ENCODE peak calls at places on chromosomes 13 and 19, in four cellular contexts. One of them, this sample, is unnamed.

GRCh38 chr19:19214892-19215291 is 3.1 kb downstream of the NCAN start:
- DNase-seq in ascending aorta: no peak
- DNase-seq in progenitor cell of endocrine pancreas: peak; percentile 86
- DNase-seq in omental fat pad: no peak
- DNase-seq in this sample: peak; percentile 85

GRCh38 chr13:24746618-24747247 is 17.2 kb upstream of the RNF17 start:
- DNase-seq in omental fat pad: no peak
- DNase-seq in ascending aorta: no peak
- DNase-seq in progenitor cell of endocrine pancreas: peak; percentile 53
- DNase-seq in this sample: peak; percentile 75

GRCh38 chr19:11480927-11481776 is at the start of gene ELAVL3:
- DNase-seq in progenitor cell of endocrine pancreas: no peak
- DNase-seq in ascending aorta: no peak
- DNase-seq in omental fat pad: no peak
- DNase-seq in this sample: peak; percentile 76

GRCh38 chr13:101417043-101417406 is 717 bp upstream of the NALCN start:
- DNase-seq in progenitor cell of endocrine pancreas: no peak
- DNase-seq in ascending aorta: no peak
- DNase-seq in omental fat pad: no peak
- DNase-seq in this sample: no peak

GRCh38 chr13:59360108-59360507 is 803.6 kb downstream of the DIAPH3 start:
- DNase-seq in omental fat pad: no peak
- DNase-seq in progenitor cell of endocrine pancreas: no peak
- DNase-seq in ascending aorta: no peak
- DNase-seq in this sample: peak; percentile 13

GRCh38 chr13:108269601-108270328 is at the start of gene TNFSF13B:
- DNase-seq in ascending aorta: no peak
- DNase-seq in omental fat pad: no peak
- DNase-seq in progenitor cell of endocrine pancreas: peak; percentile 13
- DNase-seq in this sample: peak; percentile 71

GRCh38 chr19:7007859-7008258 is 13.4 kb downstream of the MBD3L2B start:
- DNase-seq in progenitor cell of endocrine pancreas: no peak
- DNase-seq in omental fat pad: no peak
- DNase-seq in ascending aorta: no peak
- DNase-seq in this sample: no peak

GRCh38 chr13:51453959-51454703 is 1.3 kb upstream of the INTS6 start:
- DNase-seq in omental fat pad: no peak
- DNase-seq in progenitor cell of endocrine pancreas: no peak
- DNase-seq in ascending aorta: no peak
- DNase-seq in this sample: peak; percentile 53

GRCh38 chr13:47337781-47338507 is 441.1 kb upstream of the HTR2A start:
- DNase-seq in omental fat pad: no peak
- DNase-seq in ascending aorta: no peak
- DNase-seq in progenitor cell of endocrine pancreas: no peak
- DNase-seq in this sample: peak; percentile 28

GRCh38 chr13:40251343-40252032 is 415.0 kb downstream of the FOXO1 start:
- DNase-seq in ascending aorta: no peak
- DNase-seq in progenitor cell of endocrine pancreas: no peak
- DNase-seq in omental fat pad: no peak
- DNase-seq in this sample: no peak

GRCh38 chr19:3356805-3357204 is 9.6 kb upstream of the NFIC start:
- DNase-seq in progenitor cell of endocrine pancreas: no peak
- DNase-seq in omental fat pad: no peak
- DNase-seq in ascending aorta: no peak
- DNase-seq in this sample: no peak

GRCh38 chr13:110651726-110652230 is 36.4 kb downstream of the NAXD start:
- DNase-seq in progenitor cell of endocrine pancreas: no peak
- DNase-seq in omental fat pad: no peak
- DNase-seq in ascending aorta: no peak
- DNase-seq in this sample: no peak

GRCh38 chr13:88303605-88304004 is 632.4 kb downstream of the SLITRK5 start:
- DNase-seq in ascending aorta: no peak
- DNase-seq in omental fat pad: no peak
- DNase-seq in progenitor cell of endocrine pancreas: no peak
- DNase-seq in this sample: no peak

GRCh38 chr19:8458380-8458779 is 13.6 kb downstream of the HNRNPM start:
- DNase-seq in progenitor cell of endocrine pancreas: no peak
- DNase-seq in omental fat pad: no peak
- DNase-seq in ascending aorta: no peak
- DNase-seq in this sample: no peak

GRCh38 chr13:83620535-83621220 is 261.6 kb downstream of the SLITRK1 start:
- DNase-seq in progenitor cell of endocrine pancreas: no peak
- DNase-seq in omental fat pad: no peak
- DNase-seq in ascending aorta: no peak
- DNase-seq in this sample: no peak

GRCh38 chr19:2806736-2807378 is 12.8 kb upstream of the ZNF554 start:
- DNase-seq in progenitor cell of endocrine pancreas: no peak
- DNase-seq in ascending aorta: no peak
- DNase-seq in omental fat pad: no peak
- DNase-seq in this sample: no peak

GRCh38 chr19:46787331-46788100 is 878 bp downstream of the SLC1A5 start:
- DNase-seq in omental fat pad: no peak
- DNase-seq in ascending aorta: no peak
- DNase-seq in progenitor cell of endocrine pancreas: peak; percentile 27
- DNase-seq in this sample: peak; percentile 65

GRCh38 chr19:53088091-53088490 is 15.1 kb downstream of the ZNF160 start:
- DNase-seq in omental fat pad: no peak
- DNase-seq in progenitor cell of endocrine pancreas: no peak
- DNase-seq in ascending aorta: no peak
- DNase-seq in this sample: no peak

GRCh38 chr19:29872224-29872731 is 60.5 kb downstream of the CCNE1 start:
- DNase-seq in omental fat pad: no peak
- DNase-seq in ascending aorta: no peak
- DNase-seq in progenitor cell of endocrine pancreas: no peak
- DNase-seq in this sample: peak; percentile 65

DNA sequence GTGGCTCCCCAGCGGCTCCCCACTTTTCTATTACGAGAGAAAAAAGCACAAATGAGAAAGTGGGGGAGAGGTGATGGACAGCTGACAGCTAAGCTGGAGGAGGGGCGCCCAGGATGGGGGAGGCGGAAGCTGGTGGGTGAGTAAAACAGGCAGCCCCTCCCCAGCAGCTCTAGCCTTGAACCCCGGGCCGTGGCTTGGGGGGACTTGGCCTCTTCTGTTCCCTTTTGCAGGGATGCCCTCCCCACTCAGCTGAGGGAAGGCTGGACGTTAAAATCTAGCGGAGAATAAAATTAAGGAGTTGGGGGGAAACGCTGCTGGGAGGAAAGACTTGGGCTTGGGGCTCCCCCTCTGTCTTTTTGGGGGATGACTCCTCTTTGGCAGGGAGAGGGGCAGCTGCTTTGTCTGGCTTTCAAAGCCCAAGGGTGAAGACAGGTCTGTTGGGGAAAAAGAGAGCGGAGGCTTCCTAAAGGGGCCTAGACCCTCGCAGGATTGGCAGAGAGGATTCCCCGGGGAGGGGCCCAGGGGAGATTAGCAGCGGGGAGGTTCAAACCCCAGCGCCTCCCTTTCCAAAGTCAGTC is 1.4 kb upstream of the SAMD1 start:
- DNase-seq in omental fat pad: no peak
- DNase-seq in ascending aorta: no peak
- DNase-seq in progenitor cell of endocrine pancreas: no peak
- DNase-seq in this sample: peak; percentile 65
- TF ChIP-seq CTCF in omental fat pad: no peak
- TF ChIP-seq CTCF in ascending aorta: no peak
- TF ChIP-seq CTCF in progenitor cell of endocrine pancreas: no peak
- TF ChIP-seq CTCF in this sample: peak; percentile 32

DNA sequence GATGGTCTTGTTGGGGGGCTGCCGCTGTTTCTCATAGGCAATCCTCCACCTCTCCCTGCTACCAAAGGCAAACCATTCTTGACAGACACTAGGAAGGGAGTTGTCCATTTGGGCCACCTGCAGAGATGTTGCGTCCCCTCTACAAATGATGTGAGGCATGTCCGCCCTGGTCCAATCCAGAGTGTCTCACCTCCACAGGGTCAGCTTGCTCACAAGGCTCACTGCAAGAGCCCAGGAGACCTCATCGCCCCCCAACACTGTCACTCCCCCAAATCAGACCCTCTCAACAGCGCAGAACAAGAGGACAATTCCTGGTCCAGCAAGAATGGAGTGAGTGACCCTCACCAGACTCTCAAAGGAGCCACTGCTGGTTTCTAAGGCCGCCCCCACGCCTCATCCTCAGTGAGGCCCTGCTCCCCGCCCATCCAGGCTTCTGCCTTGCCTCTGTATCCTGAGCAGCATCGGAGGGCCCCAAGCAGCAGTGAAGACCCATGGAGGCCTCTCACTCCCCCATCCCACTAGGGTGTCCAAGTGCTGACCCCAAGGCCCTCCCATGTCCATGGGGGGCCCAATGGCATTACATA is 6.5 kb downstream of the HNRNPL start:
- DNase-seq in omental fat pad: no peak
- DNase-seq in ascending aorta: no peak
- DNase-seq in progenitor cell of endocrine pancreas: no peak
- DNase-seq in this sample: no peak
- TF ChIP-seq CTCF in omental fat pad: no peak
- TF ChIP-seq CTCF in ascending aorta: no peak
- TF ChIP-seq CTCF in progenitor cell of endocrine pancreas: no peak
- TF ChIP-seq CTCF in this sample: no peak

DNA sequence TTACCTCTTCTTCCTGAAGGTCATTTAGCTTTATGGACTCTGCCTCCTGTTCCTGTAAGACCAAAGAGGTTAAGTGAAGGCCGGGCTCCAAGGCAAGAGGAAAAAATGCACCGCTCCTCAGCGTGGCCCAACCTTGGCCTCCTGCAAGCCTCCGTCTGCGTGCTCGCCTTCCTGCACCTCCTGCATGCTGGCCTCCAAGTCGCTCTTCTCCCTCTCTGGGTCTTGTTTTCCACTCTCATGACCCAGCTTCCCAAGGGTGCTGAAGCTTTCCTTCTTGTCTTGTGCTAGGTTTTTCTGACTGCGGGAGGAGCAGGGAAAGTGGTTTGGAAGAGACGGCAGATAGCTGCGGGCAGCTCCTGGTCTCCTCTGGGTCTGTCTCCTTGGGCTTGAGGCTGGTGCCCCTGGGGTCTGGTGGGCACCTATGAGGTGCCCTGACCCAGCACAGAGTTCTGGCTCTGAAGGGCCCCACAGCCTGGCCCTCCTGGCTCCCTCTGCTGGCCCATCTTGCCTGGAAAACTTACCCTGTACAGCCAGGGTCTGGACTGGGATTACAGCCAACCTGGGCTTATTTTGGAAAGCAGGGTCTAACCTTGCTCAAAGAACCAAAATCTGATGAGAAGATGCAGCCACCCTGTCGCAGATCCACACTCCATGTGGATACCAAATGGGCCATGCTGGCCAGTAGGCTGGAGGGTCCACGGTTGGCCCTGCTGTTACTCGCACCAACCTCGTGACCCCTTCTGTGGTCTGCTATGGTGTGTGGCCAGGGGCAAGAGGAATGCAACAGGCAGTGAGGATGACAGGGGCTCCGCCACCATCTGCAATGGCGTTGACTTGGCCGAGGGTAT is 5.2 kb downstream of the C13orf46 start:
- DNase-seq in ascending aorta: no peak
- DNase-seq in omental fat pad: no peak
- DNase-seq in progenitor cell of endocrine pancreas: no peak
- DNase-seq in this sample: no peak
- TF ChIP-seq CTCF in ascending aorta: no peak
- TF ChIP-seq CTCF in omental fat pad: no peak
- TF ChIP-seq CTCF in progenitor cell of endocrine pancreas: no peak
- TF ChIP-seq CTCF in this sample: peak; percentile 41

DNA sequence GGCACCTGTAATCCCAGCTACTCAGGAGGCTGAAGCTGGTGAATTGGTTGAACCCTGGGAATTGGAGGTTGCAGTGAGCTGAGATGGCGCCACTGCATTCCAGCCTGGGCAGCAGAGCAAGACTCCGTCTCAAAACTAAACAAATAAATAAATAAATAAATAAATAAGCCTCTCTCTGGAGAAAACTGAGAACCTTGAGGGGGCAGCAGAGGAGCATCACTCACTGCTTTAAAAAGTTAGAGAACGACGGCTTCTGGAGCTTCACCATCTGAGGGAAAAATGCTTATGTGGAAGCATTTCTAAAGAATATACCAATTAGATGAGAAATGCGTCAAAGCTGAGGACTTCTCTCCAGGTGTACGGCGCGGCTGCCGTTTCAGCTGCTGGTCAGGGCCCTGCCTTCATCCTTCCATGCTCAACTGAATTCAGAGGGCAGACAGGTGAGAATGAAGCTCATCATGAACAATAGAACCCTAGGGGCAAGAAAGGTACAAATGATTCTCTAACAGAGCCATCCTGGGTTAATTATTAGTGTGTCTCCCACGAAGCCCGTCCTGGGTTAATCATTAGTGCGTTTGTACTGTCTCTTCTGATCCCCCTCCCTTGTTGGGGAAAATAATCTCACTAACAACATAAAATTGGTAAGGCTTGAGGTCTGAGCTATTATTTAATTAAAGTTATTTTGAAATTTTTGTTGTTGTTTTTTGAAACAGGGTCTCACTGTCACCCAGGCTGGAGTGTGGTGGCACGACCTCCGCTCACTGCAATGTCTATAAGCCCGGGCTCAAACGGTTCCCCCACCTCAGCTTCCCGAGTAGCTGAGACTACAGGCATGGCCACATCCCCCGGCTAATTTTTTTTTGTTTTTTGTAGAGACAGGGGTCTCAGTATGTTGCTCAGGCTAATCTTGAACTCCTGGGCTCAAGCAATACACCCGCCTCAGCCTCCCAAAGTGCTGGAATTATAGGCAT is 80.1 kb downstream of the IPO5 start:
- DNase-seq in ascending aorta: no peak
- DNase-seq in progenitor cell of endocrine pancreas: no peak
- DNase-seq in omental fat pad: no peak
- DNase-seq in this sample: peak; percentile 72
- TF ChIP-seq CTCF in ascending aorta: peak; percentile 39
- TF ChIP-seq CTCF in progenitor cell of endocrine pancreas: peak; percentile 48
- TF ChIP-seq CTCF in omental fat pad: no peak
- TF ChIP-seq CTCF in this sample: peak; percentile 63

DNA sequence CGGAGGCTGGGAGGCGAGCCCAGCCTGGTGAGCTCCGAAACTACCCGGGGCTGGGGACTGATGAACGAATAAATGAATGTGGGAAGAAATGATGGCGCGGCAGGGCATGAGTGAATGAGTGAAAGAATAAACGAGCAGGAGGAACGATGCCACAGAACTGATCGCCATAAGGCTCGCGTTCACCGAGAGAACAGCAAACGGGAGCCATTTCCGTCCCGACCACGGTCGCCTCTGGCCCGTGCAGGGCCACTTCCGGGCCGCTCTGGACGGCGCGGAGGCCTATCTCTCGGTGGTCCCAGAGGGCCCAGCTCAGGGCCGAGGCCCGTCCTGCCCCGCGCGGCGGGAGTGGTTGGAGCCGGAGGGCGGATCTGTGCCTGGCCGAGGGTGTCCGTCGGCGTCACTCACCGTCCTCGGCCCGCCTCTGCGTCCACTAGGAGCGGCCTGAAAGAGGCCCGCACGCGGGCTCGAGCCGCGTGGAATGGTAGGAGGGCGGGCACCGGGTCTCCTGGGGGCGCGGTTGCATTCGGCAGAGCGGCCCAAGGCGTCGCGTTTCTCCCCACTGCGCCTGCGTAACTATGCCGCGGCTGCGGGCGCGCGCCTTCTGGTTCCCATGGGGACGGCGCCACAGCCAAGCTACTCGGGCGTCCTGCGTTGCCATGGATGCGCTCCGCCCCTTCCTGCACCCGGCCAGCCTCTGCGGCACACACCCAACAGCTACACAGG is at the start of gene ZNF497:
- DNase-seq in omental fat pad: peak; percentile 82
- DNase-seq in progenitor cell of endocrine pancreas: peak; percentile 90
- DNase-seq in ascending aorta: peak; percentile 78
- DNase-seq in this sample: peak; percentile 97
- TF ChIP-seq CTCF in omental fat pad: no peak
- TF ChIP-seq CTCF in progenitor cell of endocrine pancreas: no peak
- TF ChIP-seq CTCF in ascending aorta: no peak
- TF ChIP-seq CTCF in this sample: no peak

This sample was measured in GM23338.